ENCODE peak calls at places on chromosomes 11 and 22, in six cellular contexts. S, F, P, W, I and B are unnamed samples.

GRCh38 chr22:48938741-48939140 is 888.9 kb downstream of the BRD1 start:
- DNase-seq in S (peak; percentile 13), F (no peak), P (no peak), I (no peak), W (no peak), B (no peak)

GRCh38 chr11:106076421-106076922 is 675 bp downstream of the KBTBD3 start:
- DNase-seq in P (no peak), W (no peak), F (no peak), S (no peak), I (peak; percentile 17), B (peak; percentile 21)

GRCh38 chr11:200224-201003 is 6.8 kb downstream of the BET1L start:
- DNase-seq in W (no peak), S (peak; percentile 22), P (no peak), F (no peak), I (peak; percentile 17), B (no peak)

GRCh38 chr11:1536065-1536843 is 35.8 kb downstream of the DUSP8 start:
- DNase-seq in I (no peak), F (no peak), P (no peak), S (no peak), W (no peak), B (peak; percentile 14)

GRCh38 chr11:125429174-125429707 is 66.8 kb downstream of the FEZ1 start:
- DNase-seq in P (peak; percentile 76), S (peak; percentile 51), W (peak; percentile 76), I (peak; percentile 94), F (no peak), B (peak; percentile 56)

GRCh38 chr11:128521697-128522062 is 65.7 kb downstream of the ETS1 start:
- DNase-seq in W (peak; percentile 61), F (no peak), I (no peak), S (no peak), P (peak; percentile 11), B (no peak)

GRCh38 chr11:69892237-69892985 is 73.2 kb upstream of the FGF3 start:
- DNase-seq in F (no peak), I (peak; percentile 91), S (no peak), P (no peak), W (peak; percentile 43), B (no peak)

GRCh38 chr11:67044496-67044895 is 12.2 kb upstream of the RHOD start:
- DNase-seq in S (no peak), I (no peak), F (no peak), W (no peak), P (no peak), B (no peak)

GRCh38 chr11:69915501-69916250 is 96.5 kb upstream of the FGF3 start:
- DNase-seq in S (peak; percentile 85), W (peak; percentile 90), F (peak; percentile 4), P (peak; percentile 93), I (peak; percentile 93), B (peak; percentile 22)

GRCh38 chr22:37803195-37803635 is 4.5 kb upstream of the GCAT start:
- DNase-seq in W (no peak), S (no peak), F (no peak), I (peak; percentile 79), P (peak; percentile 63), B (no peak)

GRCh38 chr22:21961886-21962654 is 9.4 kb upstream of the PPM1F start:
- DNase-seq in P (no peak), I (no peak), W (no peak), S (peak; percentile 69), F (no peak), B (peak; percentile 70)

GRCh38 chr11:692824-693414 is 2.1 kb downstream of the DEAF1 start:
- DNase-seq in F (no peak), W (peak; percentile 60), P (no peak), S (no peak), I (no peak), B (peak; percentile 84)

GRCh38 chr22:22094514-22094913 is 111.9 kb upstream of the TOP3B start:
- DNase-seq in F (no peak), W (no peak), P (no peak), I (no peak), S (no peak), B (no peak)

GRCh38 chr11:120511804-120512726 is 517 bp downstream of the GRIK4 start:
- DNase-seq in F (no peak), S (peak; percentile 23), P (no peak), W (no peak), I (no peak), B (no peak)
- H3K27me3 ChIP-seq in F (peaks cover 5% of the 10 kb centered on the region), S (peaks cover 94% of the 10 kb centered on the region), P (peaks cover 2% of the 10 kb centered on the region), W (peaks cover 3% of the 10 kb centered on the region), I (peaks cover 9% of the 10 kb centered on the region), B (peaks cover 18% of the 10 kb centered on the region)

GRCh38 chr11:65892661-65893317 is 2.3 kb downstream of the CCDC85B start:
- DNase-seq in F (no peak), S (no peak), W (peak; percentile 40), I (no peak), P (no peak), B (no peak)
- H3K4me3 ChIP-seq in F (peak overlapping the region; percentile 75), S (no peak overlapping the region), W (peak overlapping the region; percentile 88), I (peak overlapping the region; percentile 93), P (no peak overlapping the region), B (no peak overlapping the region)

DNA sequence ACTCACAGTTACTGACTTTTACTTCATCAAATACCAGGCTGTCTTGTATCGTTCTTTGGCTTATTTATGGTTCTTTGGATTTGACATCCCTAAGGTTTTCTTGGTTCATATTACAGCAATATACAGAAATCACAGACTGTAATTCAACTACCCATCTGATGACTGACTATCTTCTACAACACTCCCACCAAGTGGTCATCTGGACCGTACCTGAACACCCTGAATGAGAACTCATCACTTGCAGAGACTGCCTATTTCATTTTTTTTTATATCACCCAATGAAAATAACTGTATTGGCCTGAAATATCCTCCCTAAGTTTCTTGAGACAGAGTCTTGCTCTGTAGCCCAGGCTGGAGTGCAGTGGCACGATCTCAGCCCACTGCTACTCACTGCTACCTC is 9.5 kb upstream of the UPB1 start:
- DNase-seq in P (no peak), F (no peak), S (no peak), W (no peak), I (no peak), B (no peak)
- TF ChIP-seq CTCF in P (no peak), F (no peak), S (no peak), W (no peak), I (peak; percentile 32), B (no peak)

GRCh38 chr11:113204280-113204679 is 110.1 kb upstream of the TTC12 start:
- DNase-seq in F (no peak), S (no peak), W (no peak), I (no peak), P (no peak), B (no peak)
- H3K27me3 ChIP-seq in F (no peaks in the 10 kb centered on the region), S (no peaks in the 10 kb centered on the region), W (no peaks in the 10 kb centered on the region), I (no peaks in the 10 kb centered on the region), P (no peaks in the 10 kb centered on the region), B (no peaks in the 10 kb centered on the region)

DNA sequence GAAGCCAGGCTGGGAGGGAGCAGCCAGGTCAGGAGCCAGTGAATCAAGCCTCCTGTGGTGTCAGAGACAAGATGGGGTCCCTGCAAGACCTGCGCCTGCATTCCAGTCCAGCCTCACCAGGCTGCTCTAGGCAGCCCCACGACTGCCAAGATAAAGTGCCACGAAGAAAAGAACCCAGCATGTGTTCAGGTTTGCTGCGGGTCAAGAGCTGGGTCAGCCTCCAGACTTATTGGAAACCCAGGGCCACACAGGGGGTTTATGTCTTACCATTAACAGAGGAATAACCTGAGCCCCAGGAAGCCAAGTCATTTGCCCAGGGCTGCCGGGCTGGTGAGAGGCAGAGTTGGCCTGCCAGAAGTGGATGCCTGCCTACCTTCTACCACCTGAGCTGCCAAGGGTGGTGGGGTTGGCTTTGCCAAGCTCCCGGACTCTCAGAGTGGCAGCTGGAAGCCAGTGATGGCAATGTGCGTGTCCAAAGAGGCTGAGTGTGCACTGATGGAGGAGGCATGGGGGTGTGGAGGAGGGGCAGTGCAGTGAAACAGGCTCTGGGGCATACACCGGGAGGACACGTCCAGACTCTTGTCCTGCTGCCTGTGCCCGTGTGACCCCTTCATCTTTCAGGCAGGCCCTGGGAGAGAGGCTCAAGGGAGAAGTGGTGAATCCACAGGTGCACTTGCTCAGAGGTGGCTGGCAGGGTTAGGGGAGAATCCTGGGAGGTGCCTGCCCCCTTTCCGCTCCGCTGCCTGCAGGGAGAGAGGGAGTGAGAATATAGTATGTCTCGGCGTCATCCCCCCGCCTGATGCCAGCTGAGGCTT is 1.7 kb downstream of the RASD2 start:
- DNase-seq in I (no peak), P (no peak), W (no peak), F (no peak), S (no peak), B (no peak)
- H3K4me3 ChIP-seq in I (no peak overlapping the region), P (no peak overlapping the region), W (peak overlapping the region; percentile 63), F (no peak overlapping the region), S (peak overlapping the region; percentile 59), B (no peak overlapping the region)

DNA sequence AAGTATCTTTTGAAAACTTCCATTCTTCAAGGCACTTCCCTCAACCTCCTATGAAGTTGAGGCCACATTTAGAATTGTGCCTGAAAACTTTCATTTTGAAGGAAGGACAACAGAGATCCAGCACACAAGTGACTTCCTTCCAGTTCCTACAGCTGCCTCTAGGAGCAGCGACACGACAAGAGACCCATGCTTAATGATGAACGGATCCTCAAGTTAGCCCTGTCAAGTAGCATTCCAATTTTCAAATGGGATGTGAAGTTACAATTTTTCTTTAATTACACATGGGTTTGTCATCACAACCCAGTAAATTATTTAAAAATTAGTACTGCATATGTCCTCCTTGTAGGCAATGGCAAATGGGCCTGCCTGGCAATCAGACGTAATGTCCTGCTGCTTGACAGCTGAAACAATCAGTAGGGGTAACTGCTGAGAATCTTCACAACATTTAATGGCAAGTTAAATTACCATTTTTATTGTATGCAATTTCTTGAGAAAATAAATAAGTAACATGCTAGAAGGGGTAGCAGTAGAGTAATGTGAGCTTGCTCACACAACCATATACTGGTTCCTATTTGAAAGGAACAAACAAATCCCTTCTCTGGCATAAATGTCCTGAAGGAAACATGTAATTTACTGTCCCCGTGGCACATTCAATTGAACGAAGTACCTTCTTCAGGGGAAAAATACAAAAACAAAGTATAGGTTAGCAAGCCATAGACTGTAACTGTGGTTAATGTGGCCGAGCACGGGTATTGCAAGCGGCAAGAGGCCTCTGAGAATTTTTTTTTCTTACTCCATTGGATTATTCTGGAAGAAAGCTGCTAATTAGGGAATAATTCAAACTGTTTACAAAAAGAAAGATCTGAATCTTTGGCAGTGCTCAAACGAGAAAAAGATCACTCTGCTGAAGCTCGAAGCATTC is 288.3 kb downstream of the CADM1 start:
- DNase-seq in I (peak; percentile 75), S (no peak), F (no peak), W (no peak), P (peak; percentile 51), B (peak; percentile 8)
- TF ChIP-seq CTCF in I (peak; percentile 56), S (no peak), F (peak; percentile 27), W (no peak), P (peak; percentile 50), B (peak; percentile 36)

GRCh38 chr11:117871784-117872183 is 4.7 kb downstream of the FXYD6 start:
- DNase-seq in P (no peak), S (no peak), W (no peak), I (no peak), F (no peak), B (no peak)
- H3K27me3 ChIP-seq in P (peaks cover 9% of the 10 kb centered on the region), S (peaks cover 54% of the 10 kb centered on the region), W (no peaks in the 10 kb centered on the region), I (peaks cover 14% of the 10 kb centered on the region), F (peaks cover 28% of the 10 kb centered on the region), B (peaks cover 24% of the 10 kb centered on the region)